ENCODE peak calls at places on chromosomes 13 and 19, in seven cellular contexts. One of them, this sample, is unnamed.

GRCh38 chr19:8515317-8515716 is 1.4 kb upstream of the ZNF414 start:
- DNase-seq in fibroblast of the aortic adventitia: no peak
- DNase-seq in esophagus squamous epithelium: no peak
- DNase-seq in mucosa of descending colon: no peak
- DNase-seq in astrocyte of the spinal cord: no peak
- DNase-seq in lower leg skin: no peak
- DNase-seq in psoas muscle: no peak
- DNase-seq in this sample: no peak

GRCh38 chr13:25738342-25738771 is 313.5 kb downstream of the SHISA2 start:
- DNase-seq in fibroblast of the aortic adventitia: peak
- DNase-seq in esophagus squamous epithelium: no peak
- DNase-seq in mucosa of descending colon: peak
- DNase-seq in astrocyte of the spinal cord: peak
- DNase-seq in lower leg skin: no peak
- DNase-seq in psoas muscle: no peak
- DNase-seq in this sample: no peak

GRCh38 chr19:8487137-8487851 is 15.1 kb downstream of the PRAM1 start:
- DNase-seq in fibroblast of the aortic adventitia: no peak
- DNase-seq in esophagus squamous epithelium: no peak
- DNase-seq in mucosa of descending colon: no peak
- DNase-seq in astrocyte of the spinal cord: no peak
- DNase-seq in lower leg skin: no peak
- DNase-seq in psoas muscle: no peak
- DNase-seq in this sample: peak

GRCh38 chr19:47765522-47766358 is 12.8 kb upstream of the SELENOW start:
- DNase-seq in fibroblast of the aortic adventitia: peak
- DNase-seq in esophagus squamous epithelium: no peak
- DNase-seq in mucosa of descending colon: peak
- DNase-seq in astrocyte of the spinal cord: no peak
- DNase-seq in lower leg skin: no peak
- DNase-seq in psoas muscle: peak
- DNase-seq in this sample: no peak

GRCh38 chr19:21603431-21604153 is 98.2 kb downstream of the ZNF429 start:
- DNase-seq in fibroblast of the aortic adventitia: no peak
- DNase-seq in esophagus squamous epithelium: no peak
- DNase-seq in mucosa of descending colon: no peak
- DNase-seq in astrocyte of the spinal cord: no peak
- DNase-seq in lower leg skin: no peak
- DNase-seq in psoas muscle: no peak
- DNase-seq in this sample: no peak

GRCh38 chr19:43749898-43750297 is 4.9 kb downstream of the SMG9 start:
- DNase-seq in fibroblast of the aortic adventitia: no peak
- DNase-seq in esophagus squamous epithelium: no peak
- DNase-seq in mucosa of descending colon: no peak
- DNase-seq in astrocyte of the spinal cord: no peak
- DNase-seq in lower leg skin: no peak
- DNase-seq in psoas muscle: no peak
- DNase-seq in this sample: no peak

GRCh38 chr19:34588249-34588648 is 88.7 kb downstream of the SCGB2B2 start:
- DNase-seq in fibroblast of the aortic adventitia: no peak
- DNase-seq in esophagus squamous epithelium: no peak
- DNase-seq in mucosa of descending colon: no peak
- DNase-seq in astrocyte of the spinal cord: no peak
- DNase-seq in lower leg skin: no peak
- DNase-seq in psoas muscle: no peak
- DNase-seq in this sample: no peak

GRCh38 chr19:48152552-48152951 is 17.6 kb downstream of the LIG1 start:
- DNase-seq in fibroblast of the aortic adventitia: peak
- DNase-seq in esophagus squamous epithelium: no peak
- DNase-seq in mucosa of descending colon: peak
- DNase-seq in astrocyte of the spinal cord: peak
- DNase-seq in lower leg skin: peak
- DNase-seq in psoas muscle: peak
- DNase-seq in this sample: peak

GRCh38 chr19:44367024-44367423 is 10.5 kb upstream of the ZNF112 start:
- DNase-seq in fibroblast of the aortic adventitia: no peak
- DNase-seq in esophagus squamous epithelium: no peak
- DNase-seq in mucosa of descending colon: no peak
- DNase-seq in astrocyte of the spinal cord: peak
- DNase-seq in lower leg skin: no peak
- DNase-seq in psoas muscle: no peak
- DNase-seq in this sample: no peak

GRCh38 chr13:66154981-66155380 is 1075.2 kb downstream of the PCDH9 start:
- DNase-seq in fibroblast of the aortic adventitia: peak
- DNase-seq in esophagus squamous epithelium: no peak
- DNase-seq in mucosa of descending colon: no peak
- DNase-seq in astrocyte of the spinal cord: no peak
- DNase-seq in lower leg skin: no peak
- DNase-seq in psoas muscle: no peak
- DNase-seq in this sample: no peak

GRCh38 chr13:28747851-28748250 is 29.1 kb upstream of the SLC46A3 start:
- DNase-seq in fibroblast of the aortic adventitia: no peak
- DNase-seq in esophagus squamous epithelium: no peak
- DNase-seq in mucosa of descending colon: no peak
- DNase-seq in astrocyte of the spinal cord: no peak
- DNase-seq in lower leg skin: no peak
- DNase-seq in psoas muscle: no peak
- DNase-seq in this sample: no peak

GRCh38 chr13:33509642-33510229 is 224.2 kb upstream of the STARD13 start:
- DNase-seq in fibroblast of the aortic adventitia: peak
- DNase-seq in esophagus squamous epithelium: no peak
- DNase-seq in mucosa of descending colon: no peak
- DNase-seq in astrocyte of the spinal cord: peak
- DNase-seq in lower leg skin: peak
- DNase-seq in psoas muscle: peak
- DNase-seq in this sample: peak

GRCh38 chr13:106393776-106394175 is 141.7 kb downstream of the EFNB2 start:
- DNase-seq in fibroblast of the aortic adventitia: peak
- DNase-seq in esophagus squamous epithelium: no peak
- DNase-seq in mucosa of descending colon: no peak
- DNase-seq in astrocyte of the spinal cord: no peak
- DNase-seq in lower leg skin: no peak
- DNase-seq in psoas muscle: no peak
- DNase-seq in this sample: no peak

GRCh38 chr13:27405521-27406134 is 18.8 kb upstream of the GTF3A start:
- DNase-seq in fibroblast of the aortic adventitia: no peak
- DNase-seq in esophagus squamous epithelium: no peak
- DNase-seq in mucosa of descending colon: peak
- DNase-seq in astrocyte of the spinal cord: no peak
- DNase-seq in lower leg skin: no peak
- DNase-seq in psoas muscle: no peak
- DNase-seq in this sample: no peak

GRCh38 chr13:23433171-23434153 is at the start of gene SACS:
- DNase-seq in fibroblast of the aortic adventitia: peak
- DNase-seq in esophagus squamous epithelium: no peak
- DNase-seq in mucosa of descending colon: no peak
- DNase-seq in astrocyte of the spinal cord: peak
- DNase-seq in lower leg skin: no peak
- DNase-seq in psoas muscle: no peak
- DNase-seq in this sample: peak

DNA sequence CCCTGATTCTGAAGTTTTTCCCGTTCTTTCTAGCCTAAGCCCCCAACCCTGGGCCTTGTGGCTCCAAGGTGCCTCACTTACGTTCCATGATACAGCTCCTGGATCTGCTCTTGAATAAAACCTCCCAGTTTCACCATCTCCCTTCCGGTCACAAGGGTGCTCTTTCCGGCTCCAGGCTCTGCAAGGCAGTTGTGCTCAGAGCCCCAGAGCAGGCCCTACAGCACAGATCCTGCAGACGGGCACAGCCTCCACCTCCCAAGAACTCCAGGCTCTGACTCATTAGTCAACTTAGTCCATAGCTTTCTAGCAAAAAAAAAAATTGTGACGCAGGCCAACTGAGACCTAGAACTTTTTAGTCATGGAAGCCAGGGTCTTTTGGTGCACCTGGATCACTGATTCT is 33.9 kb upstream of the SLC7A10 start:
- DNase-seq in fibroblast of the aortic adventitia: no peak
- DNase-seq in esophagus squamous epithelium: no peak
- DNase-seq in mucosa of descending colon: no peak
- DNase-seq in astrocyte of the spinal cord: no peak
- DNase-seq in lower leg skin: no peak
- DNase-seq in psoas muscle: no peak
- DNase-seq in this sample: no peak
- H3K4me3 ChIP-seq in fibroblast of the aortic adventitia: no peak
- H3K4me3 ChIP-seq in esophagus squamous epithelium: no peak
- H3K4me3 ChIP-seq in mucosa of descending colon: no peak
- H3K4me3 ChIP-seq in astrocyte of the spinal cord: no peak
- H3K4me3 ChIP-seq in lower leg skin: no peak
- H3K4me3 ChIP-seq in psoas muscle: no peak
- H3K4me3 ChIP-seq in this sample: no peak

DNA sequence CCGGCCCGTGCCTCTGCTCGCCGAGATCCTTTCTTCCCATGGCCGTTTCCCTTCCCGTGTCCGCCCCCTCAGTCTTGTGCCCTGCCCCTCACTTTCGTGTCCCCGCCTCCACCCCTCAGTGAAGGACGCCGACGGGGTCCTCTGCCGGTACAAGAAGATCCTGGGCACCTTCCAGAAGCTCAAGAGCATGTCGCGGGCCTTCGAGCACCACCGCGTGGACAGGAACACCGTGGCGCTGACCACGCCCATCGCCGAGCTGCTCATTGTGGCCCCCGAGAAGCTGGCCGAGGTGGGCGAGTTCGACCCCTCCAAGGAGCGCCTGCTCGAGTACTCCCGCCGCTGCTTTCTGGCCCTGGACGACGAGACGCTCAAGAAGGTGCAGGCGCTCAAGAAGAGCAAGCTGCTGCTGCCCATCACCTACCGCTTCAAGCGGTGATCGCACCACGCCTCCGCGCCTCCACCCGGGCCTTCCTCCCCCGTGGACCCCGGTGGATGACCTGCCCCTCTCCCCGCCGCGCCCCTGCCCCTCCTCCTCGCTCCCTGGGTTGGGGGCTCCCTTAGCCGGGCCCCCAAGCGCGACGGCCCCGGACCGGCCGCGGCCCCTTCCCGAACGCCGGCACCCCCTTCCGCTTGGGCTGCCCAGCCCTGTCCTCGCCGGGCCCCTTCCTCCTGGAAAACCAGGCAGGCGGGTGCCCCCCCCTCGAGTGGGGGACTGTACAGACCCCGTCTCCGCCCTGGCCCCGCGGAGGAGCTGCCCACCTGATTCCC is 2.3 kb upstream of the U2AF2 start:
- DNase-seq in fibroblast of the aortic adventitia: no peak
- DNase-seq in esophagus squamous epithelium: no peak
- DNase-seq in mucosa of descending colon: peak
- DNase-seq in astrocyte of the spinal cord: no peak
- DNase-seq in lower leg skin: no peak
- DNase-seq in psoas muscle: peak
- DNase-seq in this sample: no peak
- TF ChIP-seq CTCF in fibroblast of the aortic adventitia: no peak
- TF ChIP-seq CTCF in esophagus squamous epithelium: no peak
- TF ChIP-seq CTCF in mucosa of descending colon: no peak
- TF ChIP-seq CTCF in astrocyte of the spinal cord: no peak
- TF ChIP-seq CTCF in lower leg skin: no peak
- TF ChIP-seq CTCF in psoas muscle: no peak
- TF ChIP-seq CTCF in this sample: no peak

DNA sequence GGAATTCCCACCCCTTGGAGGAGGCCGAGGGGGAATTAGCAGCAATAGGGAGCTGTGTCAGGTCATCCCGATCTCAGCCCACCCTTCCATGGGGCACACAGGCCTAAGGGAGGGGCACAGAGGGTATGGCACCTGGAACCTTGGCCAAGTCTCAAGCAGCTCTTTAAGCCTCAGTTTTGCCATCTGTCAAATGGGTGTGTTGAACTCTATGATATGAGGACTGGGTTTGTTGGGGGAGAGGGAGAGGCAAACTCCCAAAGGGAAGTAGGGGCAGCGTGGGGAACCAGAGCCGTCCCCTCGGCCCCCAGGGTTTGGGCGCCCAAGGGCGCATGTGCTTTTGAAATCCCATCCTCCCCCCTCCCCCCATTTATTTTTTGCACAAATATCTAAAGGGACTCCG is 49.7 kb downstream of the COLGALT1 start:
- DNase-seq in fibroblast of the aortic adventitia: no peak
- DNase-seq in esophagus squamous epithelium: no peak
- DNase-seq in mucosa of descending colon: no peak
- DNase-seq in astrocyte of the spinal cord: no peak
- DNase-seq in lower leg skin: no peak
- DNase-seq in psoas muscle: no peak
- DNase-seq in this sample: no peak
- H3K4me3 ChIP-seq in fibroblast of the aortic adventitia: no peak
- H3K4me3 ChIP-seq in esophagus squamous epithelium: no peak
- H3K4me3 ChIP-seq in mucosa of descending colon: no peak
- H3K4me3 ChIP-seq in astrocyte of the spinal cord: no peak
- H3K4me3 ChIP-seq in lower leg skin: no peak
- H3K4me3 ChIP-seq in psoas muscle: no peak
- H3K4me3 ChIP-seq in this sample: no peak

GRCh38 chr19:2337329-2337707 is 8.8 kb downstream of the SPPL2B start:
- DNase-seq in fibroblast of the aortic adventitia: peak
- DNase-seq in esophagus squamous epithelium: no peak
- DNase-seq in mucosa of descending colon: no peak
- DNase-seq in astrocyte of the spinal cord: peak
- DNase-seq in lower leg skin: no peak
- DNase-seq in psoas muscle: peak
- DNase-seq in this sample: no peak
- TF ChIP-seq CTCF in fibroblast of the aortic adventitia: peak
- TF ChIP-seq CTCF in esophagus squamous epithelium: no peak
- TF ChIP-seq CTCF in mucosa of descending colon: no peak
- TF ChIP-seq CTCF in astrocyte of the spinal cord: peak
- TF ChIP-seq CTCF in lower leg skin: no peak
- TF ChIP-seq CTCF in psoas muscle: peak
- TF ChIP-seq CTCF in this sample: no peak

GRCh38 chr19:719636-720377 is 11.1 kb downstream of the PALM start:
- DNase-seq in fibroblast of the aortic adventitia: no peak
- DNase-seq in esophagus squamous epithelium: no peak
- DNase-seq in mucosa of descending colon: no peak
- DNase-seq in astrocyte of the spinal cord: no peak
- DNase-seq in lower leg skin: no peak
- DNase-seq in psoas muscle: peak
- DNase-seq in this sample: no peak
- H3K4me3 ChIP-seq in fibroblast of the aortic adventitia: no peak
- H3K4me3 ChIP-seq in esophagus squamous epithelium: no peak
- H3K4me3 ChIP-seq in mucosa of descending colon: no peak
- H3K4me3 ChIP-seq in astrocyte of the spinal cord: no peak
- H3K4me3 ChIP-seq in lower leg skin: no peak
- H3K4me3 ChIP-seq in psoas muscle: peak
- H3K4me3 ChIP-seq in this sample: no peak

GRCh38 chr13:38900188-38900587 is 90.4 kb downstream of the STOML3 start:
- DNase-seq in fibroblast of the aortic adventitia: no peak
- DNase-seq in esophagus squamous epithelium: no peak
- DNase-seq in mucosa of descending colon: no peak
- DNase-seq in astrocyte of the spinal cord: no peak
- DNase-seq in lower leg skin: no peak
- DNase-seq in psoas muscle: no peak
- DNase-seq in this sample: no peak
- TF ChIP-seq CTCF in fibroblast of the aortic adventitia: peak
- TF ChIP-seq CTCF in esophagus squamous epithelium: no peak
- TF ChIP-seq CTCF in mucosa of descending colon: no peak
- TF ChIP-seq CTCF in astrocyte of the spinal cord: peak
- TF ChIP-seq CTCF in lower leg skin: no peak
- TF ChIP-seq CTCF in psoas muscle: no peak
- TF ChIP-seq CTCF in this sample: no peak

GRCh38 chr19:36201684-36202083 is 12.8 kb downstream of the ZNF565 start:
- DNase-seq in fibroblast of the aortic adventitia: no peak
- DNase-seq in esophagus squamous epithelium: no peak
- DNase-seq in mucosa of descending colon: no peak
- DNase-seq in astrocyte of the spinal cord: no peak
- DNase-seq in lower leg skin: no peak
- DNase-seq in psoas muscle: no peak
- DNase-seq in this sample: no peak
- H3K4me3 ChIP-seq in fibroblast of the aortic adventitia: no peak
- H3K4me3 ChIP-seq in esophagus squamous epithelium: no peak
- H3K4me3 ChIP-seq in mucosa of descending colon: no peak
- H3K4me3 ChIP-seq in astrocyte of the spinal cord: no peak
- H3K4me3 ChIP-seq in lower leg skin: no peak
- H3K4me3 ChIP-seq in psoas muscle: no peak
- H3K4me3 ChIP-seq in this sample: no peak

This sample was measured in gastrocnemius medialis.